ENCODE peak calls at places on chromosomes 11 and 22, in four cellular contexts. P, L, W and J are unnamed samples.

GRCh38 chr22:31826443-31826842 is 72.6 kb downstream of the DEPDC5 start:
- DNase-seq in P (no peak), L (no peak), W (no peak), J (no peak)

GRCh38 chr11:64804346-64805210 is 1.6 kb upstream of the MAP4K2 start:
- DNase-seq in P (no peak), L (no peak), W (peak), J (no peak)

GRCh38 chr11:11582261-11582701 is 39.5 kb downstream of the GALNT18 start:
- DNase-seq in P (no peak), L (no peak), W (peak), J (no peak)

GRCh38 chr11:27401760-27402316 is 38.8 kb upstream of the CCDC34 start:
- DNase-seq in P (no peak), L (no peak), W (no peak), J (no peak)

GRCh38 chr22:41557401-41558240 is 3.2 kb upstream of the CSDC2 start:
- DNase-seq in P (peak), L (no peak), W (peak), J (no peak)

GRCh38 chr11:47051217-47051616 is 114.7 kb downstream of the CSTPP1 start:
- DNase-seq in P (peak), L (no peak), W (no peak), J (no peak)

GRCh38 chr11:78796956-78797355 is 222.3 kb upstream of the NARS2 start:
- DNase-seq in P (peak), L (no peak), W (no peak), J (no peak)

GRCh38 chr11:70019576-70020011 is 58.5 kb upstream of the ANO1 start:
- DNase-seq in P (peak), L (no peak), W (peak), J (no peak)

GRCh38 chr11:70423523-70424505 is 25.5 kb downstream of the CTTN start:
- DNase-seq in P (peak), L (no peak), W (no peak), J (no peak)

GRCh38 chr11:128153697-128154048 is 433.7 kb downstream of the ETS1 start:
- DNase-seq in P (peak), L (no peak), W (no peak), J (no peak)

GRCh38 chr11:285021-285893 is 3.7 kb upstream of the PGGHG start:
- DNase-seq in P (no peak), L (peak), W (peak), J (no peak)

DNA sequence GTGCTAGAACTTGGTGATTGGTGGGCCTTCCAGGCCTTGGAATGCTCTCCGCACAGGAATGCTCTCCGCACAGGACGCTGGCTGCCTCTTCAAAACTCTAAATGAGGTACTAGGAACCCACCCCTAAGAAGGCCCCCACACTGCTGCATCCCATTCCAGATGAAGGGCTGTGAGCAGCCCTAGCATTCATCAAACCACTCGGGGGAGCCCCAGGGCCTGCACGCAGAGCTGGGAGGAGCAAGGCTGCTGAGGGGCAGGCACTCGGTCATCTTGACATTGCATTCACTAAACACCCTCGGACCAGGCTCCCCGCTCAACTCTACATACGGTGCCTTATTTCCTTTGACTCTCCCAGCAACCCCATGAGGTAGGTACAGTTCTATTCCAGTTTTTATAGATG is 49.2 kb upstream of the EMID1 start:
- DNase-seq in P (peak), L (no peak), W (peak), J (peak)
- TF ChIP-seq CTCF in P (peak), L (no peak), W (peak), J (no peak)

GRCh38 chr11:102323542-102324261 is 6.4 kb downstream of the BIRC3 start:
- DNase-seq in P (peak), L (no peak), W (no peak), J (no peak)
- TF ChIP-seq CTCF in P (no peak), L (no peak), W (no peak), J (no peak)

GRCh38 chr11:61429346-61429690 is 457 bp downstream of the CPSF7 start:
- DNase-seq in P (peak), L (peak), W (peak), J (peak)

GRCh38 chr11:61425367-61426131 is 4.2 kb downstream of the CPSF7 start:
- DNase-seq in P (no peak), L (no peak), W (no peak), J (no peak)

GRCh38 chr11:61429691-61430582 is at the start of the genes CPSF7 and SDHAF2:
- DNase-seq in P (peak), L (peak), W (peak), J (peak)
- TF ChIP-seq CTCF in P (no peak), L (no peak), W (no peak), J (no peak)

GRCh38 chr11:44528103-44528502 is 37.4 kb upstream of the CD82 start:
- DNase-seq in P (peak), L (no peak), W (no peak), J (no peak)

GRCh38 chr11:44526438-44526837 is 39.0 kb upstream of the CD82 start:
- DNase-seq in P (no peak), L (no peak), W (no peak), J (peak)

GRCh38 chr11:44525473-44526252 is 39.8 kb upstream of the CD82 start:
- DNase-seq in P (no peak), L (no peak), W (no peak), J (peak)

GRCh38 chr11:44528581-44528980 is 36.9 kb upstream of the CD82 start:
- DNase-seq in P (no peak), L (no peak), W (no peak), J (no peak)

GRCh38 chr11:44527476-44527875 is 38.0 kb upstream of the CD82 start:
- DNase-seq in P (peak), L (no peak), W (no peak), J (no peak)
- TF ChIP-seq CTCF in P (no peak), L (no peak), W (no peak), J (no peak)

GRCh38 chr22:46672731-46673130 is 52.5 kb downstream of the GRAMD4 start:
- DNase-seq in P (no peak), L (no peak), W (no peak), J (no peak)
- TF ChIP-seq CTCF in P (no peak), L (no peak), W (no peak), J (no peak)

DNA sequence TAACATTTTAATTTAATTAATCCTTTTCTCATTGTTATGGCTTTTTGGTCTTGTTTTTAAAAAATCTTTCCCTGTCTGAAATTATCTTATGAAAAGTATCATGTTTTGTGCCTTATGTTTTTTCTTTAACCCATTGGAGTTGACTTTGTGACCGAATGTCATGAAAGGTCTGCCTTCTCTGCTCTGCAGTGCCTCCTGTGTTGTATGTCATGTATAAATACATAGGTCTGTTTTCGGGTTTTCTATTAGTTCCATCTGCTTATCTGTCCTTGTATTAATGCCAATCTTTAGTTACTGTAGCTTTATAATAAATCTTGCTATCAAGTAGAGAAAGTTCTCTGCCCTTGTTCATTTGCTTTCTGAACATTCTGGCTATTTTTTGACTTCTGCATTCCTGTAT is 73.0 kb downstream of the ZBTB44 start:
- DNase-seq in P (no peak), L (no peak), W (no peak), J (no peak)
- TF ChIP-seq CTCF in P (no peak), L (no peak), W (peak), J (no peak)

GRCh38 chr11:9263840-9264380 is 1.2 kb downstream of the DENND5A start:
- DNase-seq in P (no peak), L (no peak), W (no peak), J (no peak)

GRCh38 chr11:9266132-9266736 is 1.1 kb upstream of the DENND5A start:
- DNase-seq in P (no peak), L (no peak), W (no peak), J (no peak)

GRCh38 chr11:9265211-9266131 is at the start of gene DENND5A:
- DNase-seq in P (peak), L (peak), W (peak), J (peak)

GRCh38 chr11:9264381-9265210 is 554 bp downstream of the DENND5A start:
- DNase-seq in P (peak), L (peak), W (peak), J (peak)

DNA sequence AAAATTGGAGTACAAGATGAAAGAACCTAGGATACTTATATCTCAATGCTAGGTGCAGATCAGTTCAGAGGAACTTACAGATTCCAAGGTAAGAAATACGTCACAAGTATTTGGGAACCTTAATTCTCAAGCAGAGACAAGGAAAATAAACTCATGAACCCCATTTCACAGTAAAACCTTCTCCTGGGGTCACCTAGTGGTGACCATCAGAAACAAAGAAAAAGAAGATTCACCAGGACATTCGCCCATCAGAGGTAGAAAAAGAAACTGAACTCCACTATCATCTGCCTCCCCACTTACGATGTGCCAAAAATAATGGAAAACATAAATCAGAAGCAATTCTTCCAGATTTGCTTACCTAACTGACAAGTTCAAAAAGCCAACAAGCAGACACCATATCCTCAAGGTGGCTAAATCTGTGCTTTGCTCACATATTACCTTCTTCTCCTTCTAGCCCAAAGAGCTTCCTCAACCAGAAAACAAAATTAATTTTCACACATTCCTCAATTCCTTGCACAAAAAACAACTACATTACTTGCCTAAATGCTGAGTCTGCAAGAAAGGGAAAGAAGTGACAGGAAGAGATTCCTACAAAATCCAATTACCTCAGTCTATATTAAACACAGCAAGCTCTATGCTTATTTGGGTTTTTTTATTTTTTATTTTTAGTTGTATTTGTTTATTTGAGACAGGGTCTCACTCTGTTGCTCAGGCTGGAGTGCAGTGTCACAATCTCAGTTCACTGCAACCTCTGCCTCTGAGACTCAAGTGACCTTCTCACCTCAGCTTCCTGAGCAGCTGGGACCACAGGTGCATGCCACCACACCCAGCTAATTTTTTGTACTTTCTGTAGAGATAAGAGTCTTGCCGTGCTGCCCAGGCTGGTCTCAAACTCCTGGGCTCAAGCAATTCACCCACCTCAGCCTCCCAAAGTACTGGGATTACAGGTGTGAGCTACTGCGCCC is 4.7 kb downstream of the DENND5A start:
- DNase-seq in P (no peak), L (no peak), W (no peak), J (no peak)
- TF ChIP-seq CTCF in P (peak), L (peak), W (peak), J (no peak)